ENCODE peak calls at places on chromosome 14, in four cellular contexts. B, D, M and Q are unnamed samples.

GRCh38 chr14:69363055-69363454 is 35.0 kb downstream of the ERH start:
- DNase-seq in M (no peak), D (peak), B (no peak), Q (peak)

GRCh38 chr14:60235440-60235839 is 13.6 kb upstream of the PPM1A start:
- DNase-seq in B (no peak), D (no peak), M (no peak), Q (no peak)

GRCh38 chr14:67537736-67538135 is 4.6 kb downstream of the PLEKHH1 start:
- DNase-seq in D (no peak), M (no peak), B (no peak), Q (no peak)

GRCh38 chr14:105065280-105066228 is at the start of gene GPR132:
- DNase-seq in M (no peak), B (peak), D (peak), Q (peak)

GRCh38 chr14:39050389-39050788 is 52.6 kb downstream of the SEC23A start:
- DNase-seq in D (no peak), M (no peak), B (peak), Q (no peak)

GRCh38 chr14:102759416-102759815 is 17.8 kb upstream of the TRAF3 start:
- DNase-seq in B (no peak), M (no peak), D (no peak), Q (no peak)

GRCh38 chr14:95185452-95186392 is 28.4 kb upstream of the DICER1 start:
- DNase-seq in D (peak), B (no peak), M (no peak), Q (no peak)

GRCh38 chr14:72904840-72905561 is 11.1 kb upstream of the DPF3 start:
- DNase-seq in D (peak), M (peak), B (peak), Q (peak)

GRCh38 chr14:24692382-24693352 is 58.7 kb upstream of the GZMB start:
- DNase-seq in B (no peak), M (no peak), D (no peak), Q (no peak)

GRCh38 chr14:72024043-72024407 is 91.8 kb downstream of the RGS6 start:
- DNase-seq in B (peak), D (no peak), M (peak), Q (no peak)

GRCh38 chr14:101071493-101071891 is 168.0 kb upstream of the RTL1 start:
- DNase-seq in M (no peak), B (no peak), D (no peak), Q (no peak)

GRCh38 chr14:93332032-93332852 is 594 bp downstream of the BTBD7 start:
- DNase-seq in M (peak), B (peak), D (no peak), Q (peak)

GRCh38 chr14:24013654-24014514 is 25.2 kb downstream of the DHRS4L2 start:
- DNase-seq in B (peak), M (peak), D (peak), Q (peak)

GRCh38 chr14:20627337-20628032 is 14.0 kb downstream of the OR6S1 start:
- DNase-seq in B (no peak), M (no peak), D (no peak), Q (no peak)

GRCh38 chr14:72515779-72516770 is 377.8 kb downstream of the DPF3 start:
- DNase-seq in B (no peak), M (no peak), D (no peak), Q (no peak)

GRCh38 chr14:37399517-37399916 is 195.5 kb downstream of the FOXA1 start:
- DNase-seq in B (no peak), M (no peak), D (no peak), Q (no peak)

GRCh38 chr14:101077511-101078074 is 174.1 kb upstream of the RTL1 start:
- DNase-seq in D (no peak), M (peak), B (no peak), Q (no peak)

GRCh38 chr14:65840118-65840751 is 427.7 kb downstream of the FUT8 start:
- DNase-seq in D (no peak), B (no peak), M (peak), Q (no peak)

GRCh38 chr14:24398298-24398942 is 383 bp upstream of the NYNRIN start:
- DNase-seq in M (peak), D (no peak), B (no peak), Q (no peak)

GRCh38 chr14:35932659-35933159 is 106.6 kb downstream of the BRMS1L start:
- DNase-seq in B (peak), M (no peak), D (no peak), Q (no peak)

GRCh38 chr14:88554458-88555286 is at the start of gene PTPN21:
- DNase-seq in B (peak), D (no peak), M (no peak), Q (peak)

GRCh38 chr14:104107611-104108569 is 22.4 kb downstream of the ASPG start:
- DNase-seq in D (no peak), B (no peak), M (no peak), Q (no peak)

GRCh38 chr14:104967414-104968152 is 10.6 kb downstream of the AHNAK2 start:
- DNase-seq in M (no peak), B (no peak), D (no peak), Q (no peak)

GRCh38 chr14:42334931-42335330 is 728.3 kb downstream of the LRFN5 start:
- DNase-seq in B (no peak), M (no peak), D (no peak), Q (no peak)

GRCh38 chr14:104972301-104973211 is 5.6 kb downstream of the AHNAK2 start:
- DNase-seq in D (no peak), M (no peak), B (no peak), Q (no peak)

GRCh38 chr14:73764881-73765280 is 50.7 kb upstream of the PNMA1 start:
- DNase-seq in M (no peak), D (peak), B (no peak), Q (peak)

GRCh38 chr14:103207038-103207403 is 83.8 kb downstream of the TNFAIP2 start:
- DNase-seq in M (no peak), D (no peak), B (no peak), Q (no peak)

GRCh38 chr14:94303111-94303510 is 10.0 kb upstream of the SERPINA10 start:
- DNase-seq in B (no peak), M (no peak), D (no peak), Q (no peak)

GRCh38 chr14:30995674-30996073 is 29.8 kb upstream of the AP4S1 start:
- DNase-seq in D (no peak), B (no peak), M (no peak), Q (no peak)

GRCh38 chr14:79426103-79426755 is 785.1 kb downstream of the DIO2 start:
- DNase-seq in M (peak), B (no peak), D (no peak), Q (no peak)

GRCh38 chr14:91311284-91311662 is 66.8 kb upstream of the GPR68 start:
- DNase-seq in M (no peak), D (no peak), B (no peak), Q (no peak)

GRCh38 chr14:100375273-100375962 is 52.3 kb downstream of the SLC25A47 start:
- DNase-seq in B (peak), M (no peak), D (peak), Q (no peak)

GRCh38 chr14:38618514-38618913 is 362.6 kb upstream of the CLEC14A start:
- DNase-seq in D (no peak), M (no peak), B (no peak), Q (no peak)

GRCh38 chr14:29016050-29016900 is 249.7 kb downstream of the FOXG1 start:
- DNase-seq in B (no peak), D (peak), M (peak), Q (no peak)

GRCh38 chr14:99035712-99036593 is 236.0 kb downstream of the BCL11B start:
- DNase-seq in B (no peak), M (no peak), D (no peak), Q (peak)

GRCh38 chr14:73786632-73786941 is 65.0 kb upstream of the PTGR2 start:
- DNase-seq in D (no peak), B (peak), M (no peak), Q (no peak)